ENCODE peak calls at places on chromosomes 6 and 20, in nine cellular contexts. Q, R, U, F, Y, K, C, T and E are unnamed samples.

GRCh38 chr20:13771853-13772453 is 12.8 kb downstream of the ESF1 start:
- DNase-seq in Q (no peak), R (peak; percentile 36), U (no peak), F (no peak), Y (no peak), K (peak; percentile 22), C (no peak), T (no peak), E (no peak)

GRCh38 chr20:24731312-24731711 is 217.8 kb upstream of the CST7 start:
- DNase-seq in Q (no peak), R (no peak), U (no peak), F (no peak), Y (no peak), K (no peak), C (no peak), T (no peak), E (no peak)

GRCh38 chr6:27280064-27280539 is 32.0 kb downstream of the POM121L2 start:
- DNase-seq in Q (no peak), R (peak; percentile 63), U (no peak), F (no peak), Y (no peak), K (peak; percentile 51), C (no peak), T (no peak), E (no peak)

GRCh38 chr20:5073154-5074049 is 46.4 kb downstream of the PCNA start:
- DNase-seq in Q (no peak), R (peak; percentile 66), U (peak; percentile 86), F (peak; percentile 42), Y (peak; percentile 93), K (peak; percentile 82), C (peak; percentile 89), T (no peak), E (peak; percentile 93)

GRCh38 chr6:33438978-33439594 is 15.3 kb upstream of the ZBTB9 start:
- DNase-seq in Q (no peak), R (no peak), U (no peak), F (no peak), Y (no peak), K (no peak), C (no peak), T (no peak), E (no peak)

GRCh38 chr20:33884633-33885032 is 73.5 kb downstream of the CHMP4B start:
- DNase-seq in Q (no peak), R (no peak), U (no peak), F (no peak), Y (no peak), K (no peak), C (no peak), T (no peak), E (no peak)

GRCh38 chr6:331622-332521 is 39.6 kb downstream of the DUSP22 start:
- DNase-seq in Q (no peak), R (no peak), U (no peak), F (no peak), Y (no peak), K (no peak), C (no peak), T (no peak), E (no peak)

GRCh38 chr6:110876170-110876773 is 1.7 kb downstream of the AMD1 start:
- DNase-seq in Q (peak; percentile 32), R (peak; percentile 87), U (peak; percentile 85), F (peak; percentile 76), Y (peak; percentile 94), K (peak; percentile 86), C (peak; percentile 87), T (peak; percentile 66), E (peak; percentile 93)

GRCh38 chr6:99282479-99283062 is 66.9 kb downstream of the FAXC start:
- DNase-seq in Q (no peak), R (peak; percentile 34), U (no peak), F (no peak), Y (no peak), K (peak; percentile 66), C (no peak), T (no peak), E (no peak)

GRCh38 chr20:9332783-9333482 is 181.5 kb upstream of the LAMP5 start:
- DNase-seq in Q (no peak), R (no peak), U (no peak), F (no peak), Y (no peak), K (no peak), C (no peak), T (no peak), E (no peak)

GRCh38 chr6:157853902-157854481 is 30.9 kb downstream of the SNX9 start:
- DNase-seq in Q (no peak), R (no peak), U (no peak), F (no peak), Y (no peak), K (no peak), C (no peak), T (no peak), E (no peak)

GRCh38 chr6:89940225-89941027 is 46.2 kb downstream of the GJA10 start:
- DNase-seq in Q (peak; percentile 39), R (peak; percentile 89), U (peak; percentile 85), F (peak; percentile 38), Y (no peak), K (peak; percentile 95), C (peak; percentile 56), T (peak; percentile 62), E (peak; percentile 53)

GRCh38 chr6:159695984-159696383 is 2.9 kb upstream of the SOD2 start:
- DNase-seq in Q (no peak), R (peak; percentile 71), U (no peak), F (no peak), Y (no peak), K (no peak), C (no peak), T (no peak), E (no peak)

GRCh38 chr6:111912904-111913303 is 39.7 kb upstream of the FYN start:
- DNase-seq in Q (no peak), R (no peak), U (no peak), F (no peak), Y (no peak), K (no peak), C (no peak), T (peak; percentile 21), E (no peak)

GRCh38 chr20:44223721-44224120 is 13.2 kb upstream of the OSER1 start:
- DNase-seq in Q (no peak), R (no peak), U (no peak), F (no peak), Y (no peak), K (no peak), C (no peak), T (no peak), E (peak; percentile 53)

GRCh38 chr6:101167638-101168037 is 225.9 kb upstream of the GRIK2 start:
- DNase-seq in Q (no peak), R (no peak), U (no peak), F (no peak), Y (peak; percentile 44), K (peak; percentile 44), C (no peak), T (no peak), E (no peak)

GRCh38 chr6:137693737-137694136 is 173.3 kb upstream of the TNFAIP3 start:
- DNase-seq in Q (no peak), R (no peak), U (no peak), F (no peak), Y (no peak), K (no peak), C (no peak), T (no peak), E (no peak)

GRCh38 chr6:90820436-90820835 is 233.6 kb upstream of the MAP3K7 start:
- DNase-seq in Q (no peak), R (no peak), U (no peak), F (no peak), Y (no peak), K (no peak), C (no peak), T (no peak), E (no peak)

GRCh38 chr20:53847118-53847842 is 223.1 kb downstream of the BCAS1 start:
- DNase-seq in Q (no peak), R (no peak), U (no peak), F (no peak), Y (no peak), K (no peak), C (no peak), T (no peak), E (no peak)

GRCh38 chr6:79338493-79338892 is 104.0 kb upstream of the HMGN3 start:
- DNase-seq in Q (no peak), R (no peak), U (no peak), F (no peak), Y (no peak), K (no peak), C (no peak), T (no peak), E (no peak)

GRCh38 chr20:18511566-18511965 is 3.8 kb downstream of the SEC23B start:
- DNase-seq in Q (no peak), R (no peak), U (no peak), F (no peak), Y (no peak), K (no peak), C (no peak), T (no peak), E (no peak)

GRCh38 chr6:107458687-107459282 is 579 bp downstream of the PDSS2 start:
- DNase-seq in Q (peak; percentile 6), R (peak; percentile 26), U (peak; percentile 19), F (no peak), Y (peak; percentile 64), K (peak; percentile 27), C (peak; percentile 26), T (peak; percentile 31), E (peak; percentile 48)

GRCh38 chr6:139533166-139533565 is 158.7 kb upstream of the CITED2 start:
- DNase-seq in Q (no peak), R (peak; percentile 17), U (no peak), F (no peak), Y (no peak), K (no peak), C (no peak), T (no peak), E (no peak)

GRCh38 chr20:53894707-53895384 is 175.5 kb downstream of the BCAS1 start:
- DNase-seq in Q (no peak), R (no peak), U (no peak), F (no peak), Y (no peak), K (no peak), C (no peak), T (no peak), E (no peak)

GRCh38 chr20:38764563-38765355 is 16.5 kb downstream of the ACTR5 start:
- DNase-seq in Q (peak; percentile 36), R (peak; percentile 91), U (peak; percentile 18), F (no peak), Y (no peak), K (no peak), C (no peak), T (peak; percentile 58), E (no peak)

GRCh38 chr20:5670874-5671273 is 79.3 kb upstream of the SHLD1 start:
- DNase-seq in Q (no peak), R (no peak), U (no peak), F (no peak), Y (no peak), K (no peak), C (no peak), T (no peak), E (no peak)

GRCh38 chr20:48636301-48636700 is 191.5 kb downstream of the PREX1 start:
- DNase-seq in Q (no peak), R (no peak), U (no peak), F (no peak), Y (no peak), K (no peak), C (no peak), T (no peak), E (no peak)

GRCh38 chr6:12815884-12816600 is 99.5 kb downstream of the PHACTR1 start:
- DNase-seq in Q (no peak), R (no peak), U (no peak), F (no peak), Y (no peak), K (no peak), C (no peak), T (no peak), E (no peak)